ENCODE peak calls at places on chromosomes 4 and X, in four cellular contexts. W is fibroblast of lung, T is endothelial cell of umbilical vein, P is mesenchymal stem cell. Y is an unnamed sample.

GRCh38 chr4:65669008-65669971 is 999 bp downstream of the EPHA5 start:
- DNase-seq in W (peak), P (peak), T (no peak), Y (no peak)

GRCh38 chrX:155877288-155877687 is 3.9 kb upstream of the VAMP7 start:
- DNase-seq in P (no peak), T (no peak), W (no peak), Y (peak)

GRCh38 chr4:80007745-80008149 is 65.3 kb downstream of the ANTXR2 start:
- DNase-seq in P (peak), W (peak), T (peak), Y (no peak)

GRCh38 chrX:4622768-4623167 is 909.3 kb upstream of the PRKX start:
- DNase-seq in T (no peak), P (no peak), W (no peak), Y (no peak)

GRCh38 chr4:128394778-128395177 is 107.2 kb upstream of the PGRMC2 start:
- DNase-seq in W (peak), P (peak), T (no peak), Y (no peak)

GRCh38 chrX:3142259-3143042 is 101.2 kb downstream of the ARSF start:
- DNase-seq in T (no peak), P (no peak), W (no peak), Y (peak)

GRCh38 chrX:24426340-24426913 is 38.7 kb upstream of the PDK3 start:
- DNase-seq in W (no peak), P (no peak), T (peak), Y (peak)

GRCh38 chr4:84502333-84502954 is 3.4 kb upstream of the NKX6-1 start:
- DNase-seq in T (no peak), P (no peak), W (no peak), Y (no peak)

GRCh38 chr4:154743683-154744340 is at the start of gene LRAT:
- DNase-seq in T (no peak), W (no peak), P (no peak), Y (no peak)

GRCh38 chr4:113539408-113539807 is 222.1 kb downstream of the CAMK2D start:
- DNase-seq in P (peak), W (peak), T (no peak), Y (no peak)

GRCh38 chr4:55321707-55322264 is 24.3 kb upstream of the SRD5A3 start:
- DNase-seq in T (peak), P (peak), W (peak), Y (peak)

GRCh38 chrX:10444204-10444603 is 176.2 kb downstream of the MID1 start:
- DNase-seq in P (no peak), T (peak), W (no peak), Y (no peak)

GRCh38 chr4:76430519-76431388 is 4.3 kb upstream of the SHROOM3 start:
- DNase-seq in W (peak), T (peak), P (peak), Y (peak)

GRCh38 chrX:50436797-50437196 is 33.8 kb downstream of the DGKK start:
- DNase-seq in P (no peak), T (no peak), W (no peak), Y (no peak)

GRCh38 chrX:152904151-152905080 is 6.5 kb downstream of the ZNF185 start:
- DNase-seq in W (peak), P (peak), T (peak), Y (peak)

GRCh38 chr4:2497324-2497723 is 28.4 kb downstream of the RNF4 start:
- DNase-seq in T (no peak), P (no peak), W (no peak), Y (peak)

GRCh38 chr4:160510925-160511324 is 1408.0 kb downstream of the RAPGEF2 start:
- DNase-seq in P (peak), W (peak), T (no peak), Y (no peak)

GRCh38 chr4:142840516-142841123 is 5.5 kb downstream of the INPP4B start:
- DNase-seq in W (peak), T (peak), P (peak), Y (peak)

GRCh38 chr4:77921701-77922100 is 59.1 kb downstream of the MRPL1 start:
- DNase-seq in T (peak), P (peak), W (peak), Y (no peak)
- H3K4me2 ChIP-seq in T (peak), P (no peak), W (no peak), Y (no peak)

DNA sequence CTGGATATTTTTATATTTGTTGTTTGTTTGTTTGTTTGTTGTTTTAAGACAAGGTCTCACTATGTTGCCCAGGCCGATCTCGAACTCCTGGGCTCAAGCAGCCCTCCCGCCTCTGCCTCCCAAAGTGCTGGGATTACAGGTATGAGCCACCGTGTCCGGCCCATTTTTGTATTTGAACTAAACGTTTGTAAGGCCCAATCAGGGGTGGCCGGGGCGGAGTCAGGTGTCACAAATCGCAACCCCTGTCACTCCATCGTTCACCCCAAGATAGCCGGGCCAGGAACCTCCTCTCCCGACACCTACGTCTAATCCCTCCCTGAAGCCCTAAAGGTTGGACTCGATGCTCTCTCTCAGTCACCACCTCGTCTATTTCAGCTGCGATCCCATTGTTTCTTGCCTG is 722 bp upstream of the EFHC2 start:
- DNase-seq in P (no peak), T (no peak), W (no peak), Y (no peak)
- H3K4me3 ChIP-seq in P (no peak), T (no peak), W (no peak), Y (no peak)

GRCh38 chr4:69058410-69059059 is 37.7 kb upstream of the UGT2B7 start:
- DNase-seq in P (no peak), W (no peak), T (no peak), Y (no peak)

GRCh38 chr4:69056921-69057562 is 39.2 kb upstream of the UGT2B7 start:
- DNase-seq in T (no peak), W (peak), P (peak), Y (no peak)

GRCh38 chr4:69054578-69055200 is 41.6 kb upstream of the UGT2B7 start:
- DNase-seq in W (peak), P (peak), T (peak), Y (no peak)

GRCh38 chr4:69060651-69061308 is 35.5 kb upstream of the UGT2B7 start:
- DNase-seq in T (peak), P (peak), W (no peak), Y (no peak)

DNA sequence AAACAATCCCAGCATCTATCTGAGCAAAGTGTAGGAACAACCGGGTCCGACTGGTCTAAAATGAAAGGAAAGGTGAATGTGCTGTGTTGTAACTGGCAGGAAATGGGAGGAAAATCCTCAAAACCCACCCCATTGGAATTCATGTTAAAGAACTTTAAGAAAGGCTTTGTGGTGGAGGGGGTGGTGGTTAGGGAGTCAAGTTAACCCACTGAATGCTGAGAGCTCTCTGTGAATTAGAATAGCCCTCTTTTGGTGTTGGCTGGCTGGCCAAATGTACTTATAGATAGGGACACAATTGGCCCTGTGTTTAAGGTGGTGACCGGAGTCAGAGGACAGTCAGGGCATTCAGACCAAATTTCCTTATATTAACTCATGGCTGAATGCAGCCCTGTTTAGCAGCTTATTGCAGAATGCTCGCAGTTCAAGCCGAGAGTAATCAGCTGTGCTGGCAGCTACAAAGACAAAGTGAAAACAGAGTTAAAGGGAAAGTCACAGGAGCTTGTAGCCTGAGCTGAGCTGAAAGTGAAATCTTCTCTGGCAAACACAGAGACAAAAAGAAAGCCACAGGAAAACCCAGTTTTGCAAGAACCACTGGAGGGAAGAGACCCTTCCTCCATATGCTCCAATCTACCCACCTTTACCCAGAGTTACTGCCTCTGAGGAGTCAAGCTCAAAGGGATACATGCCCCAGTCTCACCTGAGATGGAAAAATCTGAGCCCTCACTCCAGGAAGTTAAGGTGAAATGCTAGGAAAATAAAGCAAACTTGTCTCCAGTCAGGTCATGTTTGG is 38.5 kb upstream of the UGT2B7 start:
- DNase-seq in W (peak), T (no peak), P (peak), Y (no peak)
- H3K4me2 ChIP-seq in W (peak), T (no peak), P (peak), Y (no peak)

DNA sequence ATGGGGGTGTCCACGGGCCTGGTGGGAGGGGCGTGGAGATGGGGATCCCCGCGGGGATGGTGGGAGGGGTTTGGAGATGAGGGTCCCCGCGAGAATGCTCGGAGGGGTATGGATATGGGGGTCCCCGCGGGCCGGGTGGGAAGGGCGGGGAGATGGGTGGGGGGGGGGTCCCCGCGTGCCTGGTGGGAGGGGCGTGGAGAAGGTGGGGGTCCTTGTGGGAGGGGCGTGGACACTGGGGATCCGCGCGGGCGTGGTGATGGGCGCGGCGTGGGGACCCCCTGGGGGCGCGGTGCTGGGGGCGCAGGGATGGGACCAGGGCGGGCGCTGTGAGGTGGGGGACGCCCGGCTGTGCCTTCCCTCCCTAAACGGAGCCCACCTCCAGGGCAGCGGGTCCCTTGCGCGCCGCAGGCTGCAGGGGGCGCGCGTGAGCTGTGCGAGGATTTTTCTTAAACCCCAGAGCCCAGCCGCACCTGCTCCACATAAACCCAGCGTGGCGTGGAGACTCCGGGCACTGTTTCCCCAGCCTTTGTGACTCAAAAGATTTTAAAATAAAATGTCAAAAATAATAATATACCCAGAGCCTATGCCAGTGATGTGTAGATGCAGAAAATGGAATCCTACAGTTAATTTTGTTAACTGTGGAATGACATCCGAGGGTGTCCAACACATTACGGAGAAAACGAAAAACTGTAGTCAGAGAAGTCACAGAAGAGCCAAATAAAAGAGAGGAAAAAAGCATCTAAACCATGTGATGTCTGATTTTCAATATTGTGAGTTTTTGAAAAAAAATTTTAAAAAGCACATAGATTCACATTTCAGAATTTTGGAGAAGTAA is 1.5 kb upstream of the ASMTL start:
- DNase-seq in T (peak), P (peak), W (peak), Y (peak)
- H3K4me3 ChIP-seq in T (no peak), P (peak), W (no peak), Y (peak)

DNA sequence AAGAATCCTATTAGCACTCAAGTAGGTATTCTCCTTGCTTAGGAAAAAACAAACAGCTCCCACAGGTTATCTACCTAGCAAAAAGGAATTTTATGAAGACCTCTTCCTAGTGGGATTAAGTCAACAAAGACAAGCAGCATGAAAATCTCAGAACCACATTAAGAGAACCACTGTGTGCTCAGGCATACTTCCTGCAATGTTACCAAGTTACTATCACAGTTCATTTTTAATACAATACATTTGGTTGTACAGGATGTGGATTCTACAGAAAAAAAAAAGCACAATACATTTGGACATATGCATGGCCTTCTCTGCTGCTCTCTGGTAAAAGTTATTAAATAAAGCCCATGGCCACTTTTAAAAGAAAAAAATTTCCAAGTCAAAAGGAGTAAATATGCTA is 193.7 kb downstream of the PPP3CA start:
- DNase-seq in T (peak), W (no peak), P (no peak), Y (no peak)
- H3K4me2 ChIP-seq in T (no peak), W (no peak), P (no peak), Y (no peak)

DNA sequence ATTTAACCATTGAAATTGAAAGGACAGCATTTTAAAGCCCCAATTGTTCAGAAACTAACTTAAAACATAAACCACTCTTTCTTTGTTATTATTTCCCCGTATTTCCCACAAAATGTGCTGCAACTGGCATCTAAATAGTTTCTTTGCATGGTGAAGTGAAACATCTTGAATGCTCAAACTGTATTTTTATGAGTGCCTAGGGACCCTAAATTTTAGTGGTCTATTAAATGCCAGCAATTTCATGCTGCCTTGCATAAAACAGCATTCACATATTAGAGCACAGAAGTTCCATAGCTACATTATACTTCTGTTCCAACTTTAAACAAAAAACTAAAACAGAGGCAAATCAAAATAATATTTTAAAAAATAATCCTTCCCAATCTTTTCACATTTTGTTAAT is 5.4 kb downstream of the RAB28 start:
- DNase-seq in P (no peak), W (no peak), T (no peak), Y (no peak)
- H3K4me3 ChIP-seq in P (no peak), W (no peak), T (no peak), Y (no peak)

DNA sequence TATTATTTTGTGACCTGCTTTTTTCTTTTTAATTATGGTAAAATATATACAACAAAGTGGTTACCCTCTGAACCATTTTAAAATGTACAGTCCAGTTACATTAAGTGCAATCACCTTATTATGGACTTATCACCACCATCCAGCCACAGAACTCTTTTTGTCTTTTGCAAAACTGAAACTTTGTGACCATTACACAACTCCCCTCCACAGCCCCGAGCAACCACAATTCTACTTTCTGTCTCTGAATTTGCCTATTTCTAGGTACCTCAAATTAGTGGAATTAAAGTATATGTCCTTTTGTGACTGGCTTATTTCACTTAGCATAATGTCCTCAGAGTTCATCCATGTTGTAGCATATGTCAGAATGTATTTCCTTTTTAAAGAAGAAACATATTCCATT is 39.3 kb upstream of the WWC2 start:
- DNase-seq in P (no peak), T (no peak), W (no peak), Y (no peak)
- H3K4me2 ChIP-seq in P (no peak), T (no peak), W (no peak), Y (no peak)

Y was measured in Karpas-422.